ENCODE peak calls at places on chromosomes 4 and X, in six cellular contexts. B, S, K, A, M and I are unnamed samples.
A peak's percentile ranks its signal among the peaks of the same experiment; 100 is the strongest.

GRCh38 chrX:80808854-80809493 is 703 bp downstream of the BRWD3 start:
- DNase-seq in A (no peak), M (no peak), S (peak; percentile 53), K (peak; percentile 37), B (peak; percentile 34), I (no peak)

GRCh38 chr4:99180367-99181169 is 36.5 kb upstream of the ADH4 start:
- DNase-seq in A (no peak), K (peak; percentile 74), M (no peak), S (no peak), B (peak; percentile 9), I (peak; percentile 52)

GRCh38 chr4:128913228-128913627 is 103.7 kb downstream of the JADE1 start:
- DNase-seq in M (no peak), K (no peak), S (no peak), A (no peak), B (peak; percentile 60), I (no peak)

GRCh38 chrX:40314070-40314469 is 216.3 kb upstream of the BCOR start:
- DNase-seq in A (no peak), M (no peak), S (peak; percentile 68), B (peak; percentile 37), K (no peak), I (no peak)

GRCh38 chr4:75477201-75477600 is 37.0 kb downstream of the RCHY1 start:
- DNase-seq in K (no peak), M (no peak), B (no peak), S (no peak), A (no peak), I (no peak)

GRCh38 chr4:47340914-47341313 is 122.6 kb downstream of the COMMD8 start:
- DNase-seq in S (no peak), A (no peak), K (no peak), B (no peak), M (no peak), I (no peak)

GRCh38 chrX:108312938-108313337 is 125.3 kb downstream of the COL4A6 start:
- DNase-seq in A (peak; percentile 20), S (peak; percentile 91), K (peak; percentile 83), B (peak; percentile 18), M (no peak), I (no peak)

GRCh38 chrX:9635805-9636204 is 129.8 kb downstream of the GPR143 start:
- DNase-seq in A (no peak), S (no peak), M (no peak), K (no peak), B (no peak), I (no peak)

GRCh38 chr4:82050806-82051205 is 323.0 kb downstream of the HNRNPD start:
- DNase-seq in S (no peak), A (no peak), K (peak; percentile 67), B (no peak), M (no peak), I (no peak)

GRCh38 chrX:104135677-104136076 is 21.1 kb downstream of the SLC25A53 start:
- DNase-seq in M (no peak), A (no peak), S (no peak), K (no peak), B (no peak), I (no peak)

GRCh38 chr4:6308890-6309643 is 39.4 kb downstream of the WFS1 start:
- DNase-seq in A (peak; percentile 42), S (peak; percentile 72), B (no peak), M (no peak), K (no peak), I (no peak)

GRCh38 chr4:120056249-120056648 is 10.4 kb downstream of the MAD2L1 start:
- DNase-seq in M (no peak), B (no peak), S (no peak), A (no peak), K (no peak), I (no peak)

GRCh38 chr4:150327262-150327780 is 249.1 kb downstream of the DCLK2 start:
- DNase-seq in S (peak; percentile 86), A (no peak), B (no peak), M (no peak), K (no peak), I (no peak)

GRCh38 chrX:111259559-111259958 is 10.7 kb downstream of the CAPN6 start:
- DNase-seq in A (no peak), B (no peak), S (no peak), M (no peak), K (no peak), I (no peak)

GRCh38 chr4:189850239-189850856 is 90.3 kb upstream of the FRG1 start:
- DNase-seq in M (no peak), A (no peak), B (no peak), K (no peak), S (no peak), I (no peak)

GRCh38 chr4:40915318-40916217 is 165.8 kb downstream of the NSUN7 start:
- DNase-seq in K (no peak), M (no peak), B (no peak), S (no peak), A (no peak), I (no peak)

GRCh38 chrX:134658002-134658401 is 269 bp downstream of the PLAC1 start:
- DNase-seq in M (no peak), B (no peak), A (no peak), S (no peak), K (no peak), I (no peak)

GRCh38 chrX:128807367-128807766 is 715.9 kb downstream of the SMARCA1 start:
- DNase-seq in A (no peak), S (peak; percentile 16), B (no peak), M (no peak), K (no peak), I (no peak)

GRCh38 chr4:6134612-6135220 is 65.6 kb downstream of the JAKMIP1 start:
- DNase-seq in M (no peak), A (no peak), S (peak; percentile 76), K (no peak), B (peak; percentile 26), I (no peak)

GRCh38 chr4:55175779-55176231 is 50.4 kb upstream of the KDR start:
- DNase-seq in M (no peak), B (no peak), S (peak; percentile 95), A (no peak), K (no peak), I (no peak)

GRCh38 chr4:15034071-15034764 is 31.9 kb downstream of the CPEB2 start:
- DNase-seq in K (peak; percentile 90), A (no peak), B (no peak), S (no peak), M (no peak), I (no peak)

GRCh38 chr4:142160509-142160908 is 524.1 kb downstream of the IL15 start:
- DNase-seq in S (no peak), B (no peak), K (no peak), A (no peak), M (no peak), I (no peak)

GRCh38 chr4:126448093-126448820 is 1133.5 kb downstream of the FAT4 start:
- DNase-seq in K (no peak), M (no peak), A (no peak), B (no peak), S (no peak), I (no peak)

GRCh38 chrX:15242899-15243555 is 26.9 kb downstream of the ASB9 start:
- DNase-seq in A (no peak), B (peak; percentile 51), S (peak; percentile 22), K (peak; percentile 43), M (no peak), I (peak; percentile 53)

GRCh38 chrX:135639066-135639815 is 74.2 kb upstream of the CT45A1 start:
- DNase-seq in B (no peak), A (no peak), S (no peak), K (no peak), M (no peak), I (no peak)

GRCh38 chr4:124151031-124151430 is 561.5 kb downstream of the ANKRD50 start:
- DNase-seq in M (no peak), B (no peak), S (no peak), K (no peak), A (no peak), I (no peak)

GRCh38 chr4:13524504-13525243 is 19.6 kb downstream of the NKX3-2 start:
- DNase-seq in A (no peak), S (peak; percentile 74), K (no peak), M (no peak), B (no peak), I (no peak)

GRCh38 chrX:54721424-54721823 is 76.6 kb downstream of the ITIH6 start:
- DNase-seq in A (no peak), K (peak; percentile 60), M (no peak), B (no peak), S (no peak), I (no peak)

GRCh38 chrX:102858826-102859627 is 78.0 kb upstream of the RAB40AL start:
- DNase-seq in B (no peak), M (no peak), S (peak; percentile 72), A (no peak), K (no peak), I (no peak)

GRCh38 chr4:76147454-76148141 is 599 bp downstream of the NUP54 start:
- DNase-seq in S (peak; percentile 98), B (no peak), M (peak; percentile 23), A (peak; percentile 39), K (peak; percentile 89), I (peak; percentile 14)